ENCODE peak calls at places on chromosomes 3 and 15, in seven cellular contexts. B, M, C, L, J, U and O are unnamed samples.

GRCh38 chr3:174216948-174217718 is 642.0 kb upstream of the NAALADL2 start:
- DNase-seq in B (no peak), J (no peak), M (no peak), L (no peak), U (no peak), C (no peak), O (no peak)

GRCh38 chr15:65903296-65904073 is 34.2 kb downstream of the RAB11A start:
- DNase-seq in L (peak), J (no peak), C (peak), B (peak), M (no peak), U (no peak), O (peak)

GRCh38 chr15:83929619-83930018 is 275.7 kb downstream of the ADAMTSL3 start:
- DNase-seq in U (no peak), M (no peak), B (no peak), C (no peak), L (no peak), J (no peak), O (no peak)

GRCh38 chr3:176906046-176906905 is 291.0 kb downstream of the TBL1XR1 start:
- DNase-seq in U (no peak), L (peak), M (peak), J (no peak), B (peak), C (peak), O (peak)

GRCh38 chr3:98223907-98224672 is 40.0 kb upstream of the OR5H6 start:
- DNase-seq in U (no peak), L (no peak), C (no peak), B (no peak), J (no peak), M (no peak), O (no peak)

GRCh38 chr3:13308406-13308805 is 111.7 kb downstream of the NUP210 start:
- DNase-seq in C (peak), U (no peak), B (peak), M (peak), J (no peak), L (peak), O (peak)

GRCh38 chr15:75349851-75350588 is 3.2 kb downstream of the NEIL1 start:
- DNase-seq in J (no peak), L (no peak), U (peak), M (peak), C (no peak), B (no peak), O (no peak)

GRCh38 chr3:44416031-44417030 is 61.1 kb downstream of the ZNF445 start:
- DNase-seq in J (no peak), C (no peak), M (no peak), U (no peak), L (no peak), B (no peak), O (no peak)

GRCh38 chr15:56672721-56673120 is 60.6 kb downstream of the ZNF280D start:
- DNase-seq in U (no peak), B (peak), C (peak), M (no peak), L (peak), J (no peak), O (no peak)

GRCh38 chr3:72273615-72274014 is 488.7 kb upstream of the PROK2 start:
- DNase-seq in M (no peak), C (peak), U (no peak), L (peak), B (peak), J (no peak), O (peak)

GRCh38 chr15:98813956-98814355 is 165.6 kb downstream of the IGF1R start:
- DNase-seq in J (no peak), B (peak), U (no peak), L (no peak), C (no peak), M (no peak), O (no peak)

GRCh38 chr15:64634576-64635485 is 140.6 kb downstream of the RBPMS2 start:
- DNase-seq in U (no peak), L (peak), B (peak), C (peak), M (no peak), J (no peak), O (no peak)

GRCh38 chr3:185316740-185317407 is 46.1 kb upstream of the MAP3K13 start:
- DNase-seq in U (no peak), J (no peak), M (no peak), L (peak), C (peak), B (peak), O (peak)

GRCh38 chr3:14405886-14406238 is 3.5 kb downstream of the SLC6A6 start:
- DNase-seq in B (no peak), M (peak), C (no peak), J (no peak), U (no peak), L (no peak), O (no peak)

GRCh38 chr3:71428841-71429609 is 154.5 kb downstream of the FOXP1 start:
- DNase-seq in M (peak), B (peak), J (peak), L (peak), C (peak), U (no peak), O (peak)

GRCh38 chr3:122635789-122636188 is 44.9 kb upstream of the PARP14 start:
- DNase-seq in L (peak), C (no peak), U (no peak), B (peak), J (no peak), M (no peak), O (peak)

GRCh38 chr3:136932978-136933812 is 24.6 kb upstream of the IL20RB start:
- DNase-seq in M (no peak), J (no peak), L (no peak), C (no peak), U (no peak), B (no peak), O (no peak)

GRCh38 chr3:157282261-157283191 is 122.6 kb upstream of the CCNL1 start:
- DNase-seq in M (no peak), U (no peak), C (peak), J (no peak), B (peak), L (peak), O (peak)

GRCh38 chr15:51917493-51917892 is 54.1 kb downstream of the LEO1 start:
- DNase-seq in J (no peak), U (no peak), L (peak), C (peak), M (no peak), B (peak), O (no peak)

GRCh38 chr3:16474304-16474703 is 39.2 kb downstream of the RFTN1 start:
- DNase-seq in B (peak), M (no peak), L (peak), U (no peak), J (no peak), C (peak), O (peak)

GRCh38 chr3:38650248-38650940 is 907 bp upstream of the SCN5A start:
- DNase-seq in L (no peak), U (no peak), J (no peak), C (no peak), M (no peak), B (no peak), O (peak)

GRCh38 chr3:196322-197153 is at the start of gene CHL1:
- DNase-seq in L (no peak), J (peak), U (no peak), M (no peak), B (no peak), C (no peak), O (no peak)

GRCh38 chr3:31908391-31909097 is 72.5 kb downstream of the OSBPL10 start:
- DNase-seq in B (no peak), M (peak), J (no peak), L (no peak), C (no peak), U (no peak), O (no peak)